ENCODE peak calls at places on chromosomes 13 and 19, in four cellular contexts. One of them, this sample, is unnamed.

GRCh38 chr19:54650108-54650666 is 12.6 kb upstream of the LILRB4 start:
- ATAC-seq in sciatic nerve: no peak
- ATAC-seq in CD8-positive, alpha-beta T cell: no peak
- ATAC-seq in WTC11: no peak
- ATAC-seq in this sample: no peak

GRCh38 chr19:2569596-2570465 is 93.9 kb downstream of the GADD45B start:
- ATAC-seq in sciatic nerve: no peak
- ATAC-seq in CD8-positive, alpha-beta T cell: no peak
- ATAC-seq in WTC11: no peak
- ATAC-seq in this sample: no peak

GRCh38 chr13:97369269-97369893 is 64.6 kb upstream of the RAP2A start:
- ATAC-seq in sciatic nerve: peak
- ATAC-seq in CD8-positive, alpha-beta T cell: peak
- ATAC-seq in WTC11: no peak
- ATAC-seq in this sample: no peak

GRCh38 chr19:9913237-9914000 is 22.9 kb downstream of the OLFM2 start:
- ATAC-seq in sciatic nerve: no peak
- ATAC-seq in CD8-positive, alpha-beta T cell: no peak
- ATAC-seq in WTC11: no peak
- ATAC-seq in this sample: no peak

GRCh38 chr13:102658678-102659077 is 36.2 kb downstream of the METTL21C start:
- ATAC-seq in sciatic nerve: no peak
- ATAC-seq in CD8-positive, alpha-beta T cell: no peak
- ATAC-seq in WTC11: no peak
- ATAC-seq in this sample: no peak

GRCh38 chr13:105814902-105815250 is 720.6 kb downstream of the EFNB2 start:
- ATAC-seq in sciatic nerve: no peak
- ATAC-seq in CD8-positive, alpha-beta T cell: no peak
- ATAC-seq in WTC11: no peak
- ATAC-seq in this sample: no peak

GRCh38 chr13:108267338-108267737 is 2.2 kb upstream of the TNFSF13B start:
- ATAC-seq in sciatic nerve: no peak
- ATAC-seq in CD8-positive, alpha-beta T cell: no peak
- ATAC-seq in WTC11: no peak
- ATAC-seq in this sample: no peak

GRCh38 chr19:45404557-45405434 is at the start of gene PPP1R13L:
- ATAC-seq in sciatic nerve: peak
- ATAC-seq in CD8-positive, alpha-beta T cell: peak
- ATAC-seq in WTC11: peak
- ATAC-seq in this sample: peak

GRCh38 chr19:34365463-34366401 is 736 bp downstream of the GPI start:
- ATAC-seq in sciatic nerve: peak
- ATAC-seq in CD8-positive, alpha-beta T cell: no peak
- ATAC-seq in WTC11: peak
- ATAC-seq in this sample: peak

GRCh38 chr13:44040754-44041100 is 161.0 kb downstream of the LACC1 start:
- ATAC-seq in sciatic nerve: no peak
- ATAC-seq in CD8-positive, alpha-beta T cell: no peak
- ATAC-seq in WTC11: no peak
- ATAC-seq in this sample: no peak

GRCh38 chr13:61286148-61286745 is 129.4 kb downstream of the PCDH20 start:
- ATAC-seq in sciatic nerve: no peak
- ATAC-seq in CD8-positive, alpha-beta T cell: no peak
- ATAC-seq in WTC11: peak
- ATAC-seq in this sample: no peak

GRCh38 chr13:98207411-98207810 is 30.3 kb upstream of the RNF113B start:
- ATAC-seq in sciatic nerve: peak
- ATAC-seq in CD8-positive, alpha-beta T cell: no peak
- ATAC-seq in WTC11: peak
- ATAC-seq in this sample: peak

GRCh38 chr19:8158411-8159074 is 9.2 kb upstream of the FBN3 start:
- ATAC-seq in sciatic nerve: peak
- ATAC-seq in CD8-positive, alpha-beta T cell: peak
- ATAC-seq in WTC11: peak
- ATAC-seq in this sample: peak

GRCh38 chr13:59368652-59369051 is 795.1 kb downstream of the DIAPH3 start:
- ATAC-seq in sciatic nerve: peak
- ATAC-seq in CD8-positive, alpha-beta T cell: no peak
- ATAC-seq in WTC11: peak
- ATAC-seq in this sample: no peak

GRCh38 chr19:3178377-3178972 is at the start of gene S1PR4:
- ATAC-seq in sciatic nerve: no peak
- ATAC-seq in CD8-positive, alpha-beta T cell: peak
- ATAC-seq in WTC11: no peak
- ATAC-seq in this sample: peak

GRCh38 chr19:45913874-45914830 is at the start of gene NANOS2:
- ATAC-seq in sciatic nerve: no peak
- ATAC-seq in CD8-positive, alpha-beta T cell: no peak
- ATAC-seq in WTC11: peak
- ATAC-seq in this sample: no peak

GRCh38 chr19:29432677-29433076 is 93.1 kb upstream of the VSTM2B start:
- ATAC-seq in sciatic nerve: no peak
- ATAC-seq in CD8-positive, alpha-beta T cell: no peak
- ATAC-seq in WTC11: no peak
- ATAC-seq in this sample: no peak

GRCh38 chr19:47363758-47364529 is 14.8 kb downstream of the DHX34 start:
- ATAC-seq in sciatic nerve: no peak
- ATAC-seq in CD8-positive, alpha-beta T cell: no peak
- ATAC-seq in WTC11: peak
- ATAC-seq in this sample: no peak

GRCh38 chr19:45629704-45630103 is 9.5 kb downstream of the EML2 start:
- ATAC-seq in sciatic nerve: no peak
- ATAC-seq in CD8-positive, alpha-beta T cell: no peak
- ATAC-seq in WTC11: no peak
- ATAC-seq in this sample: no peak

GRCh38 chr19:41325947-41326706 is 16.2 kb downstream of the CCDC97 start:
- ATAC-seq in sciatic nerve: no peak
- ATAC-seq in CD8-positive, alpha-beta T cell: no peak
- ATAC-seq in WTC11: no peak
- ATAC-seq in this sample: no peak

GRCh38 chr13:97281028-97281427 is 58.9 kb downstream of the MBNL2 start:
- ATAC-seq in sciatic nerve: no peak
- ATAC-seq in CD8-positive, alpha-beta T cell: no peak
- ATAC-seq in WTC11: no peak
- ATAC-seq in this sample: no peak

GRCh38 chr19:49861541-49862410 is 5.6 kb downstream of the PNKP start:
- ATAC-seq in sciatic nerve: no peak
- ATAC-seq in CD8-positive, alpha-beta T cell: no peak
- ATAC-seq in WTC11: no peak
- ATAC-seq in this sample: no peak

GRCh38 chr19:15368798-15369593 is 10.6 kb downstream of the AKAP8 start:
- ATAC-seq in sciatic nerve: no peak
- ATAC-seq in CD8-positive, alpha-beta T cell: no peak
- ATAC-seq in WTC11: no peak
- ATAC-seq in this sample: no peak

GRCh38 chr19:38728752-38729541 is 15.3 kb downstream of the CAPN12 start:
- ATAC-seq in sciatic nerve: no peak
- ATAC-seq in CD8-positive, alpha-beta T cell: no peak
- ATAC-seq in WTC11: no peak
- ATAC-seq in this sample: no peak

GRCh38 chr19:3440082-3440481 is 40.2 kb downstream of the SMIM24 start:
- ATAC-seq in sciatic nerve: no peak
- ATAC-seq in CD8-positive, alpha-beta T cell: peak
- ATAC-seq in WTC11: peak
- ATAC-seq in this sample: no peak

GRCh38 chr13:76023644-76024043 is 387.5 kb downstream of the LMO7 start:
- ATAC-seq in sciatic nerve: no peak
- ATAC-seq in CD8-positive, alpha-beta T cell: no peak
- ATAC-seq in WTC11: no peak
- ATAC-seq in this sample: no peak

GRCh38 chr19:29495971-29496441 is 29.8 kb upstream of the VSTM2B start:
- ATAC-seq in sciatic nerve: no peak
- ATAC-seq in CD8-positive, alpha-beta T cell: no peak
- ATAC-seq in WTC11: no peak
- ATAC-seq in this sample: no peak

This sample was measured in gastroesophageal sphincter.